ENCODE peak calls at places on chromosomes 3 and 15, in five cellular contexts. E is stimulated activated naive CD8-positive, alpha-beta T cell treated with anti-CD3 and anti-CD28 coated beads, Interleukin-15, Interleukin-2, amounts not matched to agents 100 U/mL and 50 U/mL, for 24 hours; H is AML-193; C is adrenal gland; S is mucosa of gallbladder. V is an unnamed sample.

GRCh38 chr3:172868565-172869172 is 118.1 kb downstream of the ECT2 start:
- DNase-seq in H (no peak), E (no peak), S (no peak), C (no peak), V (no peak)

GRCh38 chr15:51706347-51706746 is 25.0 kb downstream of the SCG3 start:
- DNase-seq in C (no peak), S (no peak), E (no peak), H (no peak), V (no peak)

GRCh38 chr3:52596658-52597265 is 60.4 kb downstream of the UQCC5 start:
- DNase-seq in C (no peak), H (no peak), E (no peak), S (no peak), V (no peak)

GRCh38 chr3:59769132-59769531 is 719.3 kb upstream of the CFAP20DC start:
- DNase-seq in S (no peak), C (no peak), E (no peak), H (no peak), V (no peak)

GRCh38 chr15:65055201-65055870 is 10.1 kb downstream of the SLC51B start:
- DNase-seq in S (peak; percentile 71), H (no peak), C (no peak), E (no peak), V (no peak)

GRCh38 chr15:78212008-78212407 is 22.4 kb downstream of the ACSBG1 start:
- DNase-seq in S (no peak), E (no peak), C (no peak), H (no peak), V (no peak)

GRCh38 chr3:105988540-105988939 is 119.7 kb upstream of the CBLB start:
- DNase-seq in S (no peak), H (no peak), C (no peak), E (no peak), V (no peak)

GRCh38 chr15:66390670-66391069 is 4.0 kb downstream of the MAP2K1 start:
- DNase-seq in C (peak; percentile 25), H (peak; percentile 39), S (no peak), E (peak; percentile 25), V (no peak)

GRCh38 chr15:82197734-82198594 is 64.6 kb downstream of the EFL1 start:
- DNase-seq in E (peak; percentile 66), S (peak; percentile 72), H (peak; percentile 62), C (peak; percentile 86), V (peak; percentile 79)

GRCh38 chr3:127740136-127740915 is 67.6 kb downstream of the ABTB1 start:
- DNase-seq in C (no peak), S (no peak), H (no peak), E (no peak), V (no peak)

GRCh38 chr15:72724028-72724427 is 38.0 kb downstream of the BBS4 start:
- DNase-seq in E (no peak), C (no peak), H (no peak), S (no peak), V (no peak)

GRCh38 chr3:101279162-101279561 is 41.2 kb downstream of the IMPG2 start:
- DNase-seq in S (no peak), C (no peak), E (no peak), H (no peak), V (no peak)

GRCh38 chr3:162769559-162769958 is 1273.0 kb downstream of the OTOL1 start:
- DNase-seq in E (no peak), C (no peak), H (no peak), S (no peak), V (no peak)